ENCODE peak calls at places on chromosomes 11 and 22, in nine cellular contexts. J is H7; U is WTC11; O is fibroblast of mammary gland; N is stimulated activated CD4-positive, alpha-beta T cell treated with anti-CD3 and anti-CD28 coated beads, TNF-alpha, amount 100 ng/mL, for 24 hours; T is amygdala; Z is putamen; L is Right ventricle myocardium inferior; G is activated CD8-positive, alpha-beta memory T cell treated with anti-CD3 and anti-CD28 coated beads, Interleukin-2, amount 50 U/mL, for 48 hours. X is an unnamed sample.
A peak's percentile ranks its signal among the peaks of the same experiment; 100 is the strongest.

GRCh38 chr11:118618115-118618990 is 10.9 kb downstream of the PHLDB1 start:
- DNase-seq in Z (peak; percentile 91), U (no peak), N (no peak), T (peak; percentile 74), G (no peak), J (no peak), L (peak; percentile 87), O (peak; percentile 87), X (no peak)

GRCh38 chr11:64379817-64380709 is 21.1 kb downstream of the RPS6KA4 start:
- DNase-seq in O (no peak), N (no peak), L (no peak), Z (no peak), G (no peak), T (no peak), J (peak; percentile 78), U (no peak), X (no peak)

GRCh38 chr22:31622980-31623379 is 39.0 kb downstream of the PISD start:
- DNase-seq in J (no peak), Z (no peak), T (no peak), L (no peak), U (no peak), O (no peak), G (no peak), N (no peak), X (no peak)

GRCh38 chr11:106156290-106156937 is 79.0 kb downstream of the AASDHPPT start:
- DNase-seq in L (no peak), O (peak; percentile 79), Z (peak; percentile 56), J (peak; percentile 5), U (no peak), N (no peak), T (no peak), G (no peak), X (peak; percentile 15)

GRCh38 chr11:28337701-28338100 is 229.5 kb downstream of the METTL15 start:
- DNase-seq in T (no peak), L (no peak), U (no peak), O (no peak), G (no peak), N (no peak), Z (no peak), J (no peak), X (no peak)

GRCh38 chr11:68956142-68956541 is 24.6 kb downstream of the MRGPRD start:
- DNase-seq in O (no peak), N (no peak), U (peak; percentile 49), J (peak; percentile 95), G (no peak), T (no peak), L (peak; percentile 40), Z (no peak), X (no peak)

GRCh38 chr22:46649176-46650077 is 29.2 kb downstream of the GRAMD4 start:
- DNase-seq in T (no peak), L (no peak), G (no peak), N (no peak), Z (no peak), O (peak; percentile 69), J (no peak), U (no peak), X (no peak)

GRCh38 chr11:119181677-119182412 is 3.4 kb upstream of the NHERF4 start:
- DNase-seq in O (no peak), L (no peak), J (no peak), Z (no peak), T (no peak), U (no peak), G (no peak), N (no peak), X (no peak)

GRCh38 chr11:75173336-75173735 is 22.4 kb downstream of the SLCO2B1 start:
- DNase-seq in U (no peak), Z (no peak), L (no peak), O (no peak), G (no peak), N (no peak), T (no peak), J (peak; percentile 14), X (no peak)

GRCh38 chr22:27512283-27512761 is 289.2 kb downstream of the MN1 start:
- DNase-seq in O (peak; percentile 94), N (no peak), G (no peak), J (no peak), L (peak; percentile 92), Z (no peak), U (no peak), T (no peak), X (no peak)

GRCh38 chr11:2521081-2521480 is 76.3 kb downstream of the KCNQ1 start:
- DNase-seq in J (peak; percentile 37), T (no peak), Z (no peak), N (no peak), O (no peak), L (peak; percentile 11), U (peak; percentile 7), G (peak; percentile 32), X (no peak)

GRCh38 chr11:128624269-128625170 is 37.2 kb upstream of the ETS1 start:
- DNase-seq in G (no peak), T (no peak), L (no peak), O (no peak), J (peak; percentile 64), Z (no peak), N (no peak), U (no peak), X (no peak)

GRCh38 chr11:20035701-20036601 is 124.3 kb downstream of the DBX1 start:
- DNase-seq in J (no peak), G (no peak), U (no peak), T (no peak), N (no peak), L (no peak), O (peak; percentile 99), Z (no peak), X (no peak)

GRCh38 chr11:126945319-126945718 is 55.3 kb downstream of the KIRREL3 start:
- DNase-seq in G (no peak), O (no peak), Z (no peak), T (no peak), L (no peak), N (no peak), J (no peak), U (no peak), X (no peak)

GRCh38 chr11:65911682-65912568 is 6.9 kb downstream of the C11orf68 start:
- DNase-seq in U (peak; percentile 69), T (no peak), G (no peak), L (no peak), J (peak; percentile 89), Z (no peak), N (no peak), O (peak; percentile 91), X (peak; percentile 64)

GRCh38 chr11:95134491-95134890 is 44.8 kb downstream of the ENDOD1 start:
- DNase-seq in U (no peak), T (no peak), L (no peak), Z (no peak), N (no peak), O (peak; percentile 81), G (no peak), J (no peak), X (no peak)

GRCh38 chr11:5937868-5938602 is 4.0 kb upstream of the OR56A3 start:
- DNase-seq in T (no peak), L (no peak), G (no peak), Z (no peak), J (no peak), N (no peak), U (no peak), O (no peak), X (no peak)

GRCh38 chr11:46903846-46904245 is 14.5 kb downstream of the LRP4 start:
- DNase-seq in L (peak; percentile 80), O (no peak), Z (peak; percentile 98), J (peak; percentile 87), N (no peak), T (peak; percentile 95), U (no peak), G (no peak), X (no peak)

GRCh38 chr11:76690736-76691135 is 20.2 kb upstream of the LRRC32 start:
- DNase-seq in N (no peak), J (no peak), L (no peak), O (peak; percentile 83), U (no peak), T (no peak), G (no peak), Z (no peak), X (no peak)

GRCh38 chr11:19777342-19778102 is 64.9 kb downstream of the NAV2 start:
- DNase-seq in Z (no peak), T (no peak), J (peak; percentile 86), G (no peak), U (no peak), L (no peak), N (no peak), O (peak; percentile 78), X (no peak)

GRCh38 chr11:17814546-17814945 is 80.0 kb downstream of the KCNC1 start:
- DNase-seq in O (no peak), L (no peak), J (no peak), N (no peak), Z (no peak), T (no peak), G (no peak), U (no peak), X (no peak)

GRCh38 chr11:69894126-69895047 is 75.2 kb upstream of the FGF3 start:
- DNase-seq in Z (no peak), J (no peak), N (no peak), U (peak; percentile 8), L (no peak), T (no peak), G (no peak), O (no peak), X (no peak)

GRCh38 chr22:46501701-46502100 is 35.7 kb downstream of the CELSR1 start:
- DNase-seq in Z (no peak), J (no peak), U (no peak), N (no peak), L (no peak), O (peak; percentile 80), G (no peak), T (no peak), X (no peak)

GRCh38 chr11:93225642-93226041 is 27.9 kb upstream of the SLC36A4 start:
- DNase-seq in N (no peak), J (no peak), O (peak; percentile 38), Z (peak; percentile 13), U (no peak), T (no peak), G (no peak), L (no peak), X (no peak)

GRCh38 chr11:22193348-22194051 is 615 bp downstream of the ANO5 start:
- DNase-seq in T (peak; percentile 47), L (no peak), O (no peak), Z (peak; percentile 39), U (peak; percentile 58), J (peak; percentile 55), G (peak; percentile 44), N (no peak), X (peak; percentile 3)

GRCh38 chr11:115501895-115502589 is 2.2 kb downstream of the CADM1 start:
- DNase-seq in U (no peak), Z (peak; percentile 55), O (no peak), J (no peak), T (peak; percentile 14), N (no peak), G (peak; percentile 49), L (no peak), X (no peak)

GRCh38 chr11:10556590-10556989 is 11.9 kb downstream of the LYVE1 start:
- DNase-seq in T (no peak), L (no peak), U (no peak), N (no peak), Z (no peak), J (no peak), O (no peak), G (no peak), X (no peak)

GRCh38 chr11:46064221-46064620 is 57.0 kb downstream of the PHF21A start:
- DNase-seq in G (no peak), L (no peak), O (peak; percentile 12), T (no peak), U (no peak), Z (no peak), J (no peak), N (no peak), X (no peak)

GRCh38 chr11:25211635-25212251 is 714.9 kb downstream of the LUZP2 start:
- DNase-seq in U (no peak), T (no peak), J (no peak), L (no peak), G (no peak), Z (no peak), N (no peak), O (no peak), X (no peak)

GRCh38 chr22:29115682-29116313 is 43.0 kb downstream of the KREMEN1 start:
- DNase-seq in O (no peak), Z (no peak), T (no peak), N (no peak), G (no peak), U (no peak), L (no peak), J (no peak), X (no peak)

GRCh38 chr11:32430586-32431357 is 4.6 kb downstream of the WT1 start:
- DNase-seq in U (peak; percentile 59), N (no peak), T (no peak), J (peak; percentile 92), Z (no peak), G (no peak), O (no peak), L (no peak), X (no peak)

X was measured in NT2/D1.